ENCODE peak calls at places on chromosomes 11 and 22, in four cellular contexts. A, L, G and J are unnamed samples.

GRCh38 chr11:123856444-123856843 is 29.0 kb downstream of the TMEM225 start:
- DNase-seq in A (no peak), G (no peak), L (no peak), J (no peak)

GRCh38 chr11:7977251-7977917 is 9.8 kb upstream of the EIF3F start:
- DNase-seq in A (peak; percentile 77), G (peak; percentile 87), L (peak; percentile 92), J (peak; percentile 29)

GRCh38 chr11:45324459-45324858 is 38.3 kb upstream of the SYT13 start:
- DNase-seq in G (no peak), L (no peak), A (no peak), J (no peak)

GRCh38 chr22:50190182-50190951 is 4.7 kb downstream of the TRABD start:
- DNase-seq in G (no peak), A (no peak), L (peak; percentile 52), J (peak; percentile 56)

GRCh38 chr11:69867076-69868002 is 48.1 kb upstream of the FGF3 start:
- DNase-seq in G (no peak), A (no peak), L (peak; percentile 22), J (no peak)

GRCh38 chr22:30294066-30294465 is 4.8 kb upstream of the CASTOR1 start:
- DNase-seq in G (no peak), A (no peak), L (no peak), J (no peak)

GRCh38 chr11:59281177-59281576 is 68.5 kb upstream of the MPEG1 start:
- DNase-seq in G (no peak), L (no peak), A (no peak), J (no peak)

GRCh38 chr11:72241290-72241781 is 2.6 kb downstream of the PHOX2A start:
- DNase-seq in G (no peak), A (no peak), L (no peak), J (no peak)

GRCh38 chr11:86269645-86270044 is 25.1 kb downstream of the EED start:
- DNase-seq in L (no peak), G (no peak), A (no peak), J (no peak)

GRCh38 chr11:128472128-128473110 is 114.9 kb downstream of the ETS1 start:
- DNase-seq in L (peak; percentile 84), G (no peak), A (no peak), J (no peak)

GRCh38 chr22:43488031-43488892 is 76.4 kb downstream of the MPPED1 start:
- DNase-seq in G (no peak), L (no peak), A (no peak), J (no peak)
- H3K4me3 ChIP-seq in G (no peak overlapping the region), L (no peak overlapping the region), A (no peak overlapping the region), J (no peak overlapping the region)

GRCh38 chr11:119366690-119367620 is 14.5 kb downstream of the USP2 start:
- DNase-seq in G (no peak), A (no peak), L (peak; percentile 73), J (no peak)

GRCh38 chr11:119362741-119363080 is 16.2 kb upstream of the MFRP start:
- DNase-seq in A (no peak), G (no peak), L (no peak), J (no peak)

GRCh38 chr11:119363874-119364590 is 17.5 kb downstream of the USP2 start:
- DNase-seq in L (no peak), A (no peak), G (no peak), J (no peak)

GRCh38 chr11:119363081-119363861 is 16.8 kb upstream of the MFRP start:
- DNase-seq in G (no peak), A (no peak), L (no peak), J (no peak)

GRCh38 chr11:119365071-119365591 is 16.4 kb downstream of the USP2 start:
- DNase-seq in L (peak; percentile 53), G (no peak), A (no peak), J (no peak)
- TF ChIP-seq CTCF in L (no peak), G (no peak), A (no peak), J (no peak)

GRCh38 chr11:13717331-13717730 is 48.9 kb downstream of the FAR1 start:
- DNase-seq in L (peak; percentile 52), A (peak; percentile 6), G (peak; percentile 40), J (peak; percentile 39)
- H3K4me3 ChIP-seq in L (no peak overlapping the region), A (no peak overlapping the region), G (no peak overlapping the region), J (no peak overlapping the region)

GRCh38 chr11:95091663-95092062 is 2.0 kb downstream of the ENDOD1 start:
- DNase-seq in L (no peak), G (no peak), A (no peak), J (no peak)

GRCh38 chr11:95092549-95093324 is 3.1 kb downstream of the ENDOD1 start:
- DNase-seq in G (no peak), A (no peak), L (peak; percentile 76), J (no peak)

GRCh38 chr11:95087171-95087570 is 2.5 kb upstream of the ENDOD1 start:
- DNase-seq in G (no peak), L (no peak), A (no peak), J (no peak)

GRCh38 chr11:95088946-95089619 is 563 bp upstream of the ENDOD1 start:
- DNase-seq in G (no peak), A (no peak), L (no peak), J (peak; percentile 96)

GRCh38 chr11:95089620-95090542 is at the start of gene ENDOD1:
- DNase-seq in A (no peak), L (peak; percentile 73), G (no peak), J (no peak)
- TF ChIP-seq CTCF in A (peak; percentile 9), L (no peak), G (no peak), J (peak; percentile 16)

GRCh38 chr11:75664366-75664765 is 4.5 kb downstream of the MAP6 start:
- DNase-seq in L (no peak), G (no peak), A (no peak), J (no peak)
- H3K4me3 ChIP-seq in L (no peak overlapping the region), G (no peak overlapping the region), A (no peak overlapping the region), J (no peak overlapping the region)

GRCh38 chr11:35419713-35420333 is 465 bp upstream of the SLC1A2 start:
- DNase-seq in L (peak; percentile 17), G (no peak), A (no peak), J (no peak)

GRCh38 chr11:35415488-35415887 is 3.9 kb downstream of the SLC1A2 start:
- DNase-seq in A (no peak), G (no peak), L (no peak), J (no peak)

GRCh38 chr11:35420371-35420770 is 1.0 kb upstream of the SLC1A2 start:
- DNase-seq in G (no peak), L (no peak), A (no peak), J (no peak)

GRCh38 chr11:35418282-35418846 is 994 bp downstream of the SLC1A2 start:
- DNase-seq in L (no peak), G (no peak), A (no peak), J (no peak)

DNA sequence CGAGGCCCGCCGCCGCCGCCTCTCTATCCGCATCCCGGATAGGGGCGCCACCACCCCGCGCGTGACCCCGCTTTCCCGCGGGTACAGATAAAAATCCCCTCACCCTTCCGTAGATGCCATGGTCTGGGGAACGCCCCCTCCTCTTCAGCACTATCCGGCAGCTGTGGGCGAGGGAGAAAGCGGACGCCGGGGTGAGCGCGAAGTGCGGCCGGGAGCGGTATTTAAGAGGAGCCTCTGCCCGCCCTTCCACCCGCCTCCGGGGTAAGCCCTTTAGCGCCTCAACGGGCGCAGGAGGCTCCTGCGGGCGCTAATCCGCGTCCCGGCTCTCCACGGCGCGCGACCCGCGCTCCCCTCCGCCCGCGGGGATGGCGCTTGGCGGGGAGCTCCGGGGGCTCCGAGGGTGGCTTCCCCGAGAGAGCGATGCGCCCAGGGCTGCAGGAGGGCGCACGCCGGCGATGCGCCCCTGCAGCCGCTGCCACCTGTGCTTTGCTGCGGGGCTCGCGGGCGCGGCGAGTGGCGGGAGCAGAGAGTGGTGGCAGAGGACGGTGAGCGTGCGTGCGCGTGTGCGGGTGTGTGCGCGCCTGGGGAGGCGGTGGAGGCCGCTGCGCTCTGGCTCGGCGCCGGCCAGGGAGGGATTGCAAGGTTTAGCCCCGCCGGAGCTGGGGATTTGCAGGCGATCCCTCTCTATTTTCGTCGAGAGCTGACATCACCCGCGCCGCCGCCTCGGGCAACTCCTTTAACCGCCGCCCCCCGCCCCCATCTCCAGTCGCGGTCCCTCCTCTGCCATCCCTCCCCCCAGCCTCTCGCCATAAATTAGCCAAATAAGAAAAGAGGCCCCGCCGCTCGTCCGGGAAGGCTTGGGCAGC is at the start of gene SLC1A2:
- DNase-seq in L (peak; percentile 25), G (no peak), A (no peak), J (no peak)
- TF ChIP-seq CTCF in L (no peak), G (no peak), A (peak; percentile 8), J (no peak)

DNA sequence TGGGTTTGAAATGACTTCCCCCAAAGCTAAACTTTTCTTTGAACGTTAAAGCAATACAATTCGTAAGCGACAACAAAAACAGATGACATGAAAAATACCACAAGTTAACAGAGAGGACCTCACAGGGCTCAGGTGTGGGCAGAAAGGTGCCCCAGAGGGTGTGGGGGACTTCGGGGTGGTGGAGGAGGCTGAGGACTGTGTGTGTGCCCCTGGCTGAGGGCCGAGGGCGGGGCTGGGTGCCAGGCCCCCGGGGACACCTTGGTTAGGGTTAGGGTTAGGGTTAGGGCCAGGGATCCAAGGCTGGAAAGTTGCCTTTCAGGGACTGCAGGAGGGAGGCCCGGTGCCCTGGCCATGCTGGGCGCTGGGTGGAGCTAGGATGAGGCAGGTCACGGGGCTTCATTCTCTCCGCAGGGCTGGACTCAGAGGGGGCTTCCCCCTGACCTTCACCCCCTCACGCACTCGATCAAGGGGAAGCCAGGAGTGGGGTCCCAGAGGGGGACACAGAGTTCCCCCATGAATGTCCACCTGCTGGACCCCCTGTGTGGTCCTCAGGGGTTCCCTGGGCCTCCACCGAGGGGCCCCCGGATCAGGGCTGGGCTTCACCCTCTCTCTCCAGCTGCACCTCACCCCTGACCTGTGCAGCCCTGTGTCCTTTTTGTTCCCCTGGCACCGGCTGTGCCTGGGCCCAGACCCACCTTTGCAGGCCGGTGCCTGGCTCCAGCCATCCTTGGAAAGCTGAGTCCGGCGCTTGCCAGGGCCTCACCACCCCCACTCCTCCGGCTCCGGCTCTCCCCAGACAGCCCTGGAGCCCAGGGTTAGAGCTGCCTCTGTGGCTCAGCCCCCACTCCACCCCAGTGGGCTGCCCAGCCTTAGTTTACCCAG is 7.0 kb downstream of the TNNI2 start:
- DNase-seq in A (no peak), L (no peak), G (no peak), J (no peak)
- H3K4me3 ChIP-seq in A (no peak overlapping the region), L (no peak overlapping the region), G (no peak overlapping the region), J (no peak overlapping the region)

DNA sequence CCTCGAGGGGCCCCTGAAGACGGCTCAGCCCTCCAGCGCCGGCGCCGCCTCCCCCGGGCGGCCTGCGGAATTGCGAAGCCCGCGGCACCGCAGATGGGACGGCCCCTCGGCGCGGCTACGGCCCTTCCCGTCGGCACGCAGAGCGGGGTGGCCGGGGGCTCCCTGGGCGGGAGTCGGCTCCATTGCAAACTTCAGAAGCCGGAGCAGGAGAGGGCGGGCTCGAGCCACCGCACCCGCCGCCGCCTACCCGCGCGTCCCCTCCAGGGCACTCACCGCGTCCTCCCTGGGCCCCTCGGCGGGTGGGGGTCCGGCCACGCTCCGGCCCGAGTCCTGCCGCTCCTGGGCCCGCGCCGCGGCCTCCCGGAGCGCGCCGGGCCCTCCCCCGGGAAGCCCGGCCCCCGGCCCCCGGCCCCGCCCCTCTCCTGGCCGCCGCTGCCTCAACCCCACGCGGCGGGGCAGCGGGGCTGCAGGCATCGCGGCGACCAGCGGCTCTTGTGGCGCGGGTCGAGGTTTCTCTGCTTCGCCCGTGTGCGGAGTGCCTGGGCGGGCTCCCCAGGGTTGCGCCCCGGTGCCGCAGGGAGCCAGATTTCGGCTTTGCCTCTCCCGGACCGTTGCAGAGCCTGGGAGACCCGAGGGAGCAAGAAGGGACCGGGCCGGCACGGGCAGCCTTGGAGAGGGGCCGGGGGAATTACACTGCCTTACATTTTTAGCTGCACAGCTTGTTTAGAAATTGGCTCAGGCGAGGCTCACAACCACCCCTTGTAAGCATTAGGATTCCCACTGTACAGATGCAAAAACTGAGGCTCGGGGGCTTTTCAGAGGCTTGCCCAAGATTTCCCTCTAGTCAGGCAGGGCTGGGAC is at the start of gene PACSIN3:
- DNase-seq in G (no peak), A (no peak), L (no peak), J (no peak)
- TF ChIP-seq CTCF in G (peak; percentile 12), A (no peak), L (no peak), J (no peak)